ENCODE peak calls at places on chromosomes 1 and 21, in six cellular contexts. V, C, Y, O, A and R are unnamed samples.

GRCh38 chr21:46214478-46215340 is 13.9 kb downstream of the LSS start:
- DNase-seq in Y (no peak), C (peak; percentile 67), A (no peak), V (no peak), O (no peak), R (no peak)

GRCh38 chr1:15056515-15057285 is 96.8 kb upstream of the TMEM51 start:
- DNase-seq in V (no peak), Y (peak; percentile 63), C (no peak), A (peak; percentile 31), O (no peak), R (peak; percentile 15)

GRCh38 chr1:111480682-111481081 is 6.9 kb downstream of the C1orf162 start:
- DNase-seq in V (no peak), O (no peak), Y (no peak), A (no peak), C (no peak), R (no peak)

GRCh38 chr1:87518794-87519193 is 190.1 kb downstream of the LMO4 start:
- DNase-seq in A (no peak), Y (no peak), O (no peak), V (no peak), C (no peak), R (no peak)

GRCh38 chr1:156927215-156928042 is 7.0 kb downstream of the LRRC71 start:
- DNase-seq in C (peak; percentile 91), V (peak; percentile 84), Y (peak; percentile 93), O (peak; percentile 77), A (peak; percentile 74), R (peak; percentile 84)

GRCh38 chr1:224786533-224787249 is 142.8 kb upstream of the DNAH14 start:
- DNase-seq in V (no peak), C (no peak), O (no peak), Y (peak; percentile 42), A (no peak), R (peak; percentile 61)

GRCh38 chr1:109640285-109640865 is 15.5 kb upstream of the GSTM4 start:
- DNase-seq in A (peak; percentile 76), Y (peak; percentile 69), V (peak; percentile 58), C (peak; percentile 96), O (peak; percentile 86), R (peak; percentile 68)

GRCh38 chr1:210441028-210441427 is 112.3 kb downstream of the HHAT start:
- DNase-seq in Y (no peak), O (no peak), C (no peak), A (no peak), V (no peak), R (no peak)

GRCh38 chr1:115677570-115677969 is 35.8 kb downstream of the VANGL1 start:
- DNase-seq in Y (no peak), V (no peak), A (no peak), C (no peak), O (no peak), R (no peak)

GRCh38 chr1:220997791-220998190 is 118.5 kb downstream of the HLX start:
- DNase-seq in C (no peak), Y (no peak), O (no peak), V (no peak), A (no peak), R (no peak)

GRCh38 chr21:26067836-26068401 is 102.7 kb downstream of the APP start:
- DNase-seq in C (no peak), O (no peak), Y (no peak), V (no peak), A (peak; percentile 31), R (no peak)

GRCh38 chr1:197063212-197063611 is 3.8 kb downstream of the F13B start:
- DNase-seq in V (no peak), A (no peak), O (no peak), Y (no peak), C (no peak), R (no peak)

GRCh38 chr1:186927884-186928283 is 99.1 kb downstream of the PLA2G4A start:
- DNase-seq in O (no peak), C (no peak), V (no peak), A (no peak), Y (no peak), R (peak; percentile 56)

GRCh38 chr1:213371769-213372619 is 321.0 kb downstream of the RPS6KC1 start:
- DNase-seq in A (no peak), C (no peak), V (no peak), Y (no peak), O (no peak), R (no peak)

GRCh38 chr1:232404227-232404626 is 225.7 kb downstream of the SIPA1L2 start:
- DNase-seq in V (no peak), O (no peak), A (no peak), Y (no peak), C (no peak), R (no peak)

GRCh38 chr1:111444031-111444430 is 5.0 kb downstream of the WDR77 start:
- DNase-seq in Y (no peak), O (no peak), A (no peak), V (no peak), C (no peak), R (no peak)

GRCh38 chr1:185864889-185865288 is 130.7 kb downstream of the HMCN1 start:
- DNase-seq in O (no peak), V (no peak), C (no peak), A (peak; percentile 93), Y (peak; percentile 94), R (peak; percentile 90)

GRCh38 chr21:42684109-42684916 is 30.9 kb downstream of the PDE9A start:
- DNase-seq in V (no peak), A (no peak), C (no peak), Y (peak; percentile 38), O (no peak), R (peak; percentile 7)

GRCh38 chr1:177302365-177303044 is 131.7 kb downstream of the BRINP2 start:
- DNase-seq in Y (peak; percentile 15), V (no peak), O (peak; percentile 22), C (no peak), A (no peak), R (no peak)

GRCh38 chr21:44931501-44932365 is 8.1 kb upstream of the SLX9 start:
- DNase-seq in O (no peak), A (no peak), V (no peak), C (peak; percentile 76), Y (peak; percentile 25), R (no peak)

GRCh38 chr21:44931137-44931500 is 8.7 kb upstream of the SLX9 start:
- DNase-seq in V (no peak), O (no peak), A (peak; percentile 64), Y (peak; percentile 75), C (peak; percentile 81), R (no peak)

GRCh38 chr21:44929242-44929798 is 8.6 kb upstream of the ITGB2 start:
- DNase-seq in Y (peak; percentile 32), C (peak; percentile 57), A (peak; percentile 6), V (no peak), O (peak; percentile 3), R (no peak)

GRCh38 chr21:44929799-44930542 is 9.3 kb upstream of the ITGB2 start:
- DNase-seq in Y (no peak), C (peak; percentile 72), V (no peak), O (peak; percentile 6), A (no peak), R (no peak)

GRCh38 chr21:44930543-44930981 is 9.3 kb upstream of the SLX9 start:
- DNase-seq in Y (peak; percentile 65), A (no peak), C (peak; percentile 77), O (no peak), V (no peak), R (no peak)
- H3K4me3 ChIP-seq in Y (peak overlapping the region; percentile 67), A (no peak overlapping the region), C (no peak overlapping the region), O (no peak overlapping the region), V (no peak overlapping the region), R (no peak overlapping the region)

GRCh38 chr1:48082271-48082925 is 85.2 kb upstream of the TRABD2B start:
- DNase-seq in C (no peak), Y (no peak), O (no peak), A (no peak), V (no peak), R (no peak)

GRCh38 chr1:48077860-48078259 is 80.7 kb upstream of the TRABD2B start:
- DNase-seq in V (no peak), Y (no peak), C (no peak), O (no peak), A (no peak), R (no peak)

GRCh38 chr1:48076017-48076416 is 78.8 kb upstream of the TRABD2B start:
- DNase-seq in C (no peak), Y (no peak), O (no peak), A (no peak), V (no peak), R (no peak)

GRCh38 chr1:48080343-48081255 is 83.4 kb upstream of the TRABD2B start:
- DNase-seq in Y (no peak), C (no peak), O (no peak), A (no peak), V (no peak), R (no peak)

DNA sequence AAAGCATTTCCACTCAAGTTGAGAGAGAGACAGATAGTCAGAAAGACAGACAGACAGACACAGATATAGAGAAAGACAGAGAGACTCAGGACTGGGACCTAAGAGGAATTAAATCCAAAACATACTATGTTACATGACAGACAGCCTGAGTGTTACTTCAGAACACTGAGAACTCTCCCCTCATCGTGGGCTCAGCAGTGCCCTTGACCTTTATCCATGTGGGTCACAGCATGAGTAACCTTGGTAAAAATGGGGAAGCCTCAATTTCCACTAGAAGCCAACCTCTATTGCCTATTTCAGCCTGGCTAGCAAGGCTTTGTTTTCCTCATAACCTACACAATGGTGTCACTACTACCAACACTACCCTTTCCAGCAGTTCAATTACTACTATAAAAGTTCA is 81.9 kb upstream of the TRABD2B start:
- DNase-seq in O (no peak), A (no peak), Y (no peak), V (no peak), C (no peak), R (no peak)
- H3K4me3 ChIP-seq in O (no peak overlapping the region), A (no peak overlapping the region), Y (no peak overlapping the region), V (no peak overlapping the region), C (no peak overlapping the region), R (no peak overlapping the region)

GRCh38 chr1:16144325-16145029 is 11.4 kb downstream of the EPHA2 start:
- DNase-seq in Y (no peak), A (no peak), C (no peak), O (no peak), V (peak; percentile 51), R (no peak)
- H3K4me3 ChIP-seq in Y (peak overlapping the region; percentile 64), A (no peak overlapping the region), C (no peak overlapping the region), O (no peak overlapping the region), V (peak overlapping the region; percentile 36), R (peak overlapping the region; percentile 22)

GRCh38 chr1:20932437-20932977 is 145.4 kb upstream of the HP1BP3 start:
- DNase-seq in A (no peak), Y (no peak), V (no peak), C (no peak), O (no peak), R (no peak)

GRCh38 chr1:20936216-20936615 is 149.1 kb upstream of the HP1BP3 start:
- DNase-seq in Y (no peak), A (no peak), V (no peak), C (no peak), O (no peak), R (no peak)

GRCh38 chr1:20931930-20932436 is 144.9 kb upstream of the HP1BP3 start:
- DNase-seq in C (no peak), V (no peak), A (no peak), O (no peak), Y (no peak), R (no peak)

GRCh38 chr1:20935717-20936116 is 148.6 kb upstream of the HP1BP3 start:
- DNase-seq in V (no peak), O (no peak), Y (no peak), C (no peak), A (no peak), R (no peak)

DNA sequence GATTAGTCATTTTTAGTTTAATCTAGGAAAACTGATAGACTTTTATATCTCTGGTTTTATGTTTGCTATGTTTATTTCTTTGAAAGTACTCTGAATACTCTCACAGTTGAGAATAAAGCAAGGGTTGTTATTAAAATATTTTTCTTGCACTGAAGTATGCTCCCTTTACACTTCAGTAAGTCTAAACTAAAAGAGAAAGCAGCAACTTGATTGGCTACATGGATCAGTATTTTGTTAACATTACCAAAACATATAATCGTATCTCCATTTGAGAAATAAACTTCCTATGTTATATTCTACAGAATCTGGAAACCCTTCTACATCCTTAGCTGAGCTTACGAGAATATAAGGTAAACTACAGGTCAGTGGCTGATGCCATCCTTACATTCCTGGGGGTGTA is 149.5 kb upstream of the HP1BP3 start:
- DNase-seq in Y (no peak), C (no peak), V (no peak), A (no peak), O (no peak), R (no peak)
- H3K4me3 ChIP-seq in Y (no peak overlapping the region), C (no peak overlapping the region), V (no peak overlapping the region), A (no peak overlapping the region), O (no peak overlapping the region), R (no peak overlapping the region)